ENCODE peak calls at places on chromosomes 7 and 10, in eight cellular contexts. Q, H, C, X, O, D, G and U are unnamed samples.

GRCh38 chr10:70905071-70906021 is 17.0 kb upstream of the PCBD1 start:
- DNase-seq in C (no peak), Q (peak), D (no peak), G (no peak), H (no peak), X (no peak), O (no peak), U (no peak)

GRCh38 chr10:116170815-116171250 is 102.2 kb downstream of the GFRA1 start:
- DNase-seq in Q (no peak), H (no peak), D (no peak), G (peak), O (peak), X (no peak), C (no peak), U (peak)

GRCh38 chr10:24721254-24722106 is 2.2 kb downstream of the ARHGAP21 start:
- DNase-seq in D (no peak), O (peak), Q (peak), G (peak), C (peak), H (peak), X (peak), U (peak)

GRCh38 chr10:120262857-120263547 is 194.0 kb upstream of the PLPP4 start:
- DNase-seq in X (no peak), Q (no peak), C (no peak), O (peak), D (no peak), G (no peak), H (no peak), U (peak)

GRCh38 chr10:124004372-124004928 is 88.9 kb downstream of the CHST15 start:
- DNase-seq in C (no peak), G (no peak), D (no peak), H (no peak), X (no peak), O (no peak), Q (peak), U (no peak)

GRCh38 chr7:149823631-149824199 is 14.5 kb upstream of the ZNF862 start:
- DNase-seq in O (no peak), Q (no peak), X (no peak), C (no peak), H (no peak), G (no peak), D (no peak), U (no peak)

GRCh38 chr10:12337407-12337806 is 11.9 kb upstream of the CAMK1D start:
- DNase-seq in O (no peak), C (no peak), X (no peak), D (no peak), G (no peak), H (no peak), Q (no peak), U (peak)

GRCh38 chr10:67780759-67781538 is 57.0 kb downstream of the DNAJC12 start:
- DNase-seq in O (no peak), H (no peak), G (no peak), X (no peak), Q (no peak), D (no peak), C (no peak), U (no peak)

GRCh38 chr7:137867289-137867688 is 20.5 kb upstream of the DGKI start:
- DNase-seq in C (no peak), X (no peak), O (no peak), H (no peak), D (no peak), Q (no peak), G (no peak), U (no peak)

GRCh38 chr10:48296699-48297098 is 9.8 kb upstream of the MAPK8 start:
- DNase-seq in C (no peak), G (no peak), Q (no peak), O (no peak), X (no peak), D (no peak), H (no peak), U (no peak)

GRCh38 chr10:67666416-67667043 is 29.5 kb downstream of the CTNNA3 start:
- DNase-seq in H (no peak), Q (peak), X (no peak), G (no peak), C (no peak), D (no peak), O (peak), U (peak)

GRCh38 chr10:1346201-1346600 is 290.0 kb downstream of the WDR37 start:
- DNase-seq in D (no peak), X (no peak), G (no peak), H (no peak), Q (no peak), O (no peak), C (no peak), U (no peak)

GRCh38 chr10:33487014-33487776 is 152.7 kb upstream of the NRP1 start:
- DNase-seq in D (no peak), C (no peak), O (peak), H (no peak), Q (no peak), G (peak), X (no peak), U (peak)

GRCh38 chr7:22668971-22669401 is 58.0 kb upstream of the IL6 start:
- DNase-seq in Q (no peak), X (no peak), G (no peak), O (no peak), D (no peak), C (no peak), H (no peak), U (no peak)

GRCh38 chr10:94138391-94138790 is 144.7 kb downstream of the PLCE1 start:
- DNase-seq in D (no peak), O (peak), X (no peak), G (no peak), Q (no peak), H (no peak), C (no peak), U (peak)

GRCh38 chr10:110225756-110226554 is 18.6 kb downstream of the MXI1 start:
- DNase-seq in D (peak), O (peak), G (peak), Q (peak), H (peak), C (peak), X (peak), U (peak)

DNA sequence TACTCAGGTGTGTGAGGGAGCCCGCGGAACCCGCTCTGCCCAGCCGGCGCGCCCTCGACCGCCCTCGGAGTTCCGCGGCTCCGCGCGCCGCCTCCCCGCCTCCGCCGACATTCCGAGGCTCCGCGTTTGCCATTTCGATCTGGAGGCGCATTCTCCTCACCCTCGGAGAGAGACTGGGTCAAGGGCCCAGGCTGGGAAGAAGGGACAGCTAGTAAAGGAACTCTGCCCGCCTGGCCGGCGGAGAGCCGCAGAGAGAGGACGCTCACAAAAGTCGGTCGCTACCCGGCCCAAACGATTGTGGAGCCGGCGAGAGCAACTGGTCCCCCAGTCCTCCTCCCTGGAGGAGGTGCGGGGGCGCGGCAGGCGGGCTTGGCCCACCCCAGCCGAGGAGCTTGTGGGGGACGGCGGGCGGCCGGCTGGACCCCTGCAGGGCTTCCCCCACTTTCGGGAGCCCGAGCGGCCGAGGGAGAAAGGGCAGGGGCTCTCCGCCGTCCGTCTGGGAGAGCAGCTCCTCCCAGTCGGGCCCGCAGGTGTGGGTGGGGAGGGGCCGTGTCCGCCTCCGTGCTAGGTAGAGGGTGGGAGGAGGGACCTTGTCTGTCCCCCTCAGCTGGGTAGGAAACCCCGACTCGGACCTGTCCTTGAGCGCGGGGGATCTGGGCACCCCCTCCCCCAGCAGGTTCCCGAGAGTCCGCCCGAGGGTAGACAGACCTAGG is 74.3 kb upstream of the LEP start:
- DNase-seq in C (no peak), Q (peak), O (peak), H (no peak), X (no peak), D (no peak), G (peak), U (peak)
- H3K4me3 ChIP-seq in C (peak), Q (peak), O (peak), H (peak), X (peak), D (peak), G (peak), U (peak)

GRCh38 chr7:79064187-79064823 is 389.2 kb downstream of the MAGI2 start:
- DNase-seq in O (no peak), G (no peak), X (no peak), C (no peak), Q (no peak), D (no peak), H (no peak), U (no peak)

GRCh38 chr7:79060498-79060897 is 393.0 kb downstream of the MAGI2 start:
- DNase-seq in X (no peak), C (no peak), D (no peak), G (no peak), H (no peak), O (no peak), Q (no peak), U (no peak)

DNA sequence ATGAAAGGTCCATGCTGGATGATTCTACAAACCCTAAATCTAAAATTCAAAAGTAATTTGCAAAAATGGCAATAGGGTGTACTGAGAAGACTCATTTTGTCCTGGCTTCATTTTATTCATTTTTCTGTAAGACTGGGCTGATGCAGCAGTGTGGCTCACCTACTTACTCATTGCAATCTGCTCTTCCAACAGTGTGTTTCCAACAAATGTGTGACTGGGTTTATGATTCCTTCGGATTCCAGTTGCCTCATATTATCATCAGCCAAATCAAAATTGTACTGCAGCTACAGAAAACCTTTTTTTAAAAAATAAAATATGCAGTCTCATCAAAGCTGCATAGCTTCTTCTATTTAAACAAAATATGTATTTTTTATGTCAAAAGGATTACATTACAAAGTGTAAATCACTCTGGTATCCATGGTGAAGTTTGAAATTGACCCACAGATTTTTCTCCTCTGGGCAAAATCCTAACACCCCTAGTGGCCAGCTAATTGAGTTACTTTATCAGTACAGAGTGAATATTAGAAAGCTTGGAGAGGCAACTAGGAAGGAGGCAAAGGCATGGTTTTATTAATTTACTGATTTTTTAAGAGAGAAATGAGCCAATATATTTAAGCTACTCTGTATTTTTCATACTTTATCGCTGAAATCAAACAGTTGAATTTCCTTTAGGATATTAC is 390.3 kb downstream of the MAGI2 start:
- DNase-seq in G (no peak), O (peak), X (no peak), D (no peak), H (no peak), Q (peak), C (no peak), U (peak)
- TF ChIP-seq CTCF in G (peak), O (no peak), X (no peak), D (no peak), H (no peak), Q (peak), C (no peak), U (no peak)

DNA sequence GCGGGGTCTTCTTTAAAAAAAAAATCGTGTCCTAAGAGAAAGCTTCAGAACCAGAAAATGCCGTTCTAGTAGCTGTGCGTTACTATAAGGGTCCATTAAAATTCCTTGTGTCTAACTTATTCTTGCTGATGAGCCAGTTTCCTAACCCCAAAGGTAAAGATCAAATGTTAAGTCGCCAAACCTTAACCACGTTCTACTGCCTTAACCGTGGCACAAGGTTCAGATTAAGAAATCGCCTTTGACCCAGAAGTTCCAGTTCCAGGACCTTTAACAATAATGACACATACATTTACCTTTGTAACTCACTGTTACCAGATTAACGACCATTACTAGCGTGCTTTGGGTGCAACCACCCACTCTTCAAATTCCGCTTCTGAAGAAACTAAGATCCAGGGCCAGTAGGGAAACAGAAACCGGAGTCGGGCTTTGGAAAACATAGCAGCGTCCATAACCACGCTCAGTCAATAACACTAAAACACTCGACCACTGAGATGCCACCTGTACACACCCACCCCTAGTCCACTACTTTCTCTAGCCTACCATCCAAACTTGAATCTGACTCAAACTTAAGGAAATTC is 620 bp downstream of the BET1 start:
- DNase-seq in Q (no peak), G (peak), H (no peak), D (no peak), C (no peak), O (no peak), X (no peak), U (peak)
- H3K4me3 ChIP-seq in Q (peak), G (peak), H (peak), D (peak), C (peak), O (peak), X (peak), U (peak)

GRCh38 chr10:14385591-14386201 is 55.0 kb upstream of the FRMD4A start:
- DNase-seq in C (no peak), H (no peak), O (peak), G (no peak), Q (no peak), X (no peak), D (no peak), U (no peak)
- TF ChIP-seq CTCF in C (no peak), H (no peak), O (no peak), G (no peak), Q (peak), X (no peak), D (no peak), U (peak)

DNA sequence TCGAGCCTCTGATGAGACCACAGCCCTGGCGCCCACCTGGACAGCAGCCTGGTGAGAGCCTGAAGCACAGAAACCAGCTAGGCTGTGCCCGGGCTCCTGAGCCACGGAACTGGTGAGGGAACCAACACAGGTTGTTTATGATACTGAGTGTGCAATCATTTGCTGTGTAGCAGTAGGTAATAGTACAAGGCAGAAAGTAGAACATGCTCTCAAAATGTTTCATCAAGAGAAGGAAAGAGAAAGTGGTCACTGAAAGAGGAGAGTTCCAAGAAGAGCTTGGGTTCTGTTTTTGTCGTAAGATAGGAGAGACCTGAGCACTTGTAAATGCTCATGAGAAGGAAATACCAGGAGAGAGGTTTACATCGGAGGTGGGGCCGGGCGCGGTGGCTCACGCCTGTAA is 208.2 kb downstream of the FAM107B start:
- DNase-seq in D (no peak), G (no peak), C (no peak), Q (no peak), O (no peak), X (no peak), H (no peak), U (no peak)
- H3K4me3 ChIP-seq in D (no peak), G (no peak), C (no peak), Q (no peak), O (no peak), X (no peak), H (no peak), U (no peak)

GRCh38 chr7:25091129-25091528 is 33.9 kb downstream of the CYCS start:
- DNase-seq in D (no peak), X (no peak), G (no peak), O (no peak), C (no peak), Q (no peak), H (no peak), U (no peak)

GRCh38 chr7:25090374-25090773 is 34.7 kb downstream of the CYCS start:
- DNase-seq in O (no peak), D (no peak), X (no peak), Q (no peak), H (no peak), G (no peak), C (no peak), U (no peak)

GRCh38 chr7:25095516-25096345 is 29.3 kb downstream of the CYCS start:
- DNase-seq in G (peak), C (no peak), Q (no peak), D (no peak), O (no peak), X (no peak), H (no peak), U (no peak)

GRCh38 chr7:25091757-25092156 is 33.3 kb downstream of the CYCS start:
- DNase-seq in H (no peak), X (no peak), O (no peak), D (no peak), G (no peak), Q (no peak), C (no peak), U (no peak)

GRCh38 chr7:25093268-25093802 is 31.7 kb downstream of the CYCS start:
- DNase-seq in D (no peak), X (no peak), G (peak), Q (peak), H (peak), C (peak), O (peak), U (peak)
- TF ChIP-seq CTCF in D (peak), X (no peak), G (peak), Q (peak), H (peak), C (peak), O (peak), U (peak)